ENCODE peak calls at places on chromosomes 3 and 15, in six cellular contexts. H, U, F, T, E and G are unnamed samples.

GRCh38 chr3:98717584-98717983 is 45.6 kb upstream of the ST3GAL6 start:
- DNase-seq in H (no peak), U (no peak), F (no peak), T (no peak), E (no peak), G (no peak)

GRCh38 chr15:82103500-82103899 is 57.7 kb upstream of the MEX3B start:
- DNase-seq in H (no peak), U (no peak), F (no peak), T (no peak), E (no peak), G (no peak)

GRCh38 chr3:107798381-107798780 is 275.6 kb downstream of the BBX start:
- DNase-seq in H (no peak), U (no peak), F (peak), T (no peak), E (no peak), G (no peak)

GRCh38 chr15:101411588-101411987 is 77.9 kb downstream of the PCSK6 start:
- DNase-seq in H (no peak), U (no peak), F (no peak), T (no peak), E (peak), G (no peak)

GRCh38 chr3:152298393-152299242 is 29.9 kb downstream of the MBNL1 start:
- DNase-seq in H (peak), U (peak), F (peak), T (peak), E (no peak), G (no peak)

GRCh38 chr3:53231532-53232511 is 24.0 kb downstream of the TKT start:
- DNase-seq in H (no peak), U (no peak), F (no peak), T (no peak), E (no peak), G (no peak)

GRCh38 chr3:14248849-14249523 is 70.4 kb downstream of the LSM3 start:
- DNase-seq in H (no peak), U (no peak), F (no peak), T (peak), E (no peak), G (no peak)

GRCh38 chr15:65583701-65584100 is 27.2 kb downstream of the INTS14 start:
- DNase-seq in H (no peak), U (no peak), F (peak), T (peak), E (no peak), G (no peak)

GRCh38 chr15:51861557-51862350 is 32.3 kb downstream of the TMOD3 start:
- DNase-seq in H (no peak), U (no peak), F (peak), T (no peak), E (no peak), G (no peak)

GRCh38 chr3:40877651-40878463 is 321.4 kb upstream of the CTNNB1 start:
- DNase-seq in H (no peak), U (no peak), F (peak), T (peak), E (no peak), G (no peak)

DNA sequence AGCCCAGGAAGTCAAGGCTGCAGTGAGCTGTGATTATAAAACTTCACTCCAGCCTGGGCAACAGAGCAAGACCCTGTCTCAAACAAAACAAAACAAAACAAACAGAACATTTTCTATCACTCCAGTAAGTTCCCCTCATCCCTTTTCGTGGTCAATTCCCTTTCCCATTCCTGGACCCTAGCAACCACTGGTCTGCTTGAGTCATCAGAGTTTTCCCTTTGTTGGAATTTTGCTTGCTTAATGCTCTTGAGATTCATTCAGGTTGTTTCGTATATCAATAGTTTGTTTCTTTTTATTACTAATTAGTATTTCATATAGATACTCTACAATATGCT is 373.5 kb downstream of the MFSD1 start:
- DNase-seq in H (no peak), U (no peak), F (no peak), T (no peak), E (no peak), G (no peak)
- TF ChIP-seq JUN in H (no peak), U (no peak), F (no peak), T (no peak), E (no peak), G (no peak)

DNA sequence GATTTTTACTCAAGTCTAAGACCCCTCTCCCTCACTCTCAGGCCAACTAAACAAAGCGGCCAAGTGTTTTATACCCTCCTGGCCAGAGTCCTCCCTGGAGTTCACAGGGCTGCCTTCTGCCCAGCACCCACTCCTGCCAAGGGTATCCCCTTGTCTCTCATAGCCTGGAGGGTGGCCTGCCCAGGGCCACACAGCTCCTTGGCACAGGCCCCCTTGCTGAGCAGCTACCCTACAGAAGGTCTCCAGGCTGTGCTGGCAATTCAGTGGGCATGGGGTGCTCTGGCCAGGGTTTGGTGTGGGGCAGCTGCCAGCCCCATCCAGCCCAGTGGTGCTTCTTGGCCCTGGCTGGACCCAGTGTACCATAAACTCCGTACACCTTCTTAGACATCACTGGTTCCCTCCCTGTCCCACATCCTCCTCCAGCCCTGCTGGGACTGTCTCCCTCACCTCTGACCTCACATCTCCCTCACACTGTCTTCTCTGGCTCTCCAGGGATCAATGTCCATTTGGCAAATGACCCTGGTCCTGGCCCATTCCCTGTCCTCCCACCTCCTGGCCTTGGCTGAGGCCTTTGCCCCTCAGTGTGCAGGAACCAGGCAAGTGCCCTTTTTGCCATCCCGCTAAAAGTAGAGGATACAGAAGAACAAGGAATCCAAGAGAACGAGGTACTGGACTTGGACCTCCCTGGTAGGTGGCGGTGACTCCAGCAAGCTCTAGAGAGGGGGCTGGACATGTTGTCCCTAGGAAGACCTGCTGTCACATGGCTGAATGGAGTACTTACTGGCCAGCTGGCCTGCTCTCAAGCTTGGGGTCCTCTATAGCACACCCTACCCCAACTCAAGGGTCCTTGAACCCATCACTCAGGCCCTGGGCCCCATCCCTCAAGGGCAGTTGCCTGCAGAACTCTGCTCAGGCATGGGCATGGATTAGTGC is 50.0 kb upstream of the TRPM1 start:
- DNase-seq in H (no peak), U (no peak), F (no peak), T (peak), E (no peak), G (no peak)
- TF ChIP-seq JUN in H (no peak), U (no peak), F (no peak), T (no peak), E (no peak), G (no peak)

GRCh38 chr15:78390823-78391222 is 47.2 kb upstream of the IREB2 start:
- DNase-seq in H (no peak), U (no peak), F (no peak), T (no peak), E (no peak), G (no peak)
- TF ChIP-seq JUN in H (no peak), U (no peak), F (no peak), T (no peak), E (no peak), G (no peak)

GRCh38 chr15:92907880-92908279 is 7.8 kb downstream of the CHD2 start:
- DNase-seq in H (peak), U (no peak), F (peak), T (no peak), E (no peak), G (no peak)

GRCh38 chr15:92908369-92909057 is 8.4 kb downstream of the CHD2 start:
- DNase-seq in H (no peak), U (no peak), F (no peak), T (no peak), E (no peak), G (no peak)

GRCh38 chr15:92907229-92907628 is 7.1 kb downstream of the CHD2 start:
- DNase-seq in H (peak), U (no peak), F (peak), T (no peak), E (no peak), G (no peak)

GRCh38 chr15:92909131-92909781 is 9.1 kb downstream of the CHD2 start:
- DNase-seq in H (no peak), U (no peak), F (peak), T (no peak), E (no peak), G (no peak)

GRCh38 chr15:92910451-92910850 is 10.3 kb downstream of the CHD2 start:
- DNase-seq in H (no peak), U (no peak), F (no peak), T (no peak), E (no peak), G (no peak)
- TF ChIP-seq JUN in H (no peak), U (no peak), F (no peak), T (no peak), E (no peak), G (no peak)

DNA sequence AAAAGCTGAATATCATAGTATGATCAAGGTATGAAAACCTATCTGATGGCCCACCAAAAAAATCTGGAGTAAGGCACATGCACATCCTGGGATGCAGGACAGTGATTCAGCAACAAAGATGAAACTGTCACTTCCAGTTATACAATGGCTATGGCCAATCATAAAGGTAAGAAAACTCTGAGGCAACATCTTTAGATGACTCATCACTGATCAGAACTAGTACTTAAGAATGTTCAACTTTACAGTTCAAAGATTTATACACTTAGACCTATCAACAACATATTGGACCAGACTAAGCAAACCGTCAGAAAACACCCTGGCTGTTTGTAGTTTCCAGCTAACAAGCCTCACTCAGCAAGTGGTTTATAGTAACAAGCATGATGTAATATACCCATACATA is 21.3 kb upstream of the PLCH1 start:
- DNase-seq in H (peak), U (no peak), F (no peak), T (no peak), E (no peak), G (no peak)
- TF ChIP-seq JUN in H (no peak), U (no peak), F (peak), T (no peak), E (no peak), G (no peak)

GRCh38 chr3:121436641-121437040 is 109.1 kb downstream of the POLQ start:
- DNase-seq in H (no peak), U (no peak), F (peak), T (no peak), E (no peak), G (no peak)
- TF ChIP-seq JUN in H (no peak), U (no peak), F (no peak), T (no peak), E (no peak), G (no peak)

DNA sequence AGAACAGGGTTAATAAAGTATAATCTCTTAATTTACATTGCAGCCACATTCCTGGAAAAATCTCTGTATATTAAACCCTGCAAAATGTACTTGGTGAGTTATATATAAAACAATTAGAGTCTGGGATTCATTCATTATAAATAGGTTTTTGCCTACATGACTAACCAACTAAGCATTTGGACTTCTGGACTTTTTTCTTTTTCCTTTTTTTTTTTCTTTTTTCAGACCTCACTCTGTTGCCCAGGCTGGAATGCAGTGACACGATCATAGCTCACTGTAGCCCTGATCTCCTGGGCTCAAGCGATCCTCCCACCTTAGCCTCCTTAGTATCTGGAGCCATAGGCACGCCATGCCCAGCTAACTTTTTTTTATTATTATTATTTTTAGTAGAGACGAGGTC is 4.5 kb downstream of the DNAJC13 start:
- DNase-seq in H (peak), U (no peak), F (no peak), T (peak), E (no peak), G (no peak)
- TF ChIP-seq JUN in H (no peak), U (no peak), F (no peak), T (no peak), E (no peak), G (no peak)

GRCh38 chr3:25554376-25554775 is 110.3 kb downstream of the TOP2B start:
- DNase-seq in H (no peak), U (no peak), F (no peak), T (no peak), E (no peak), G (no peak)

GRCh38 chr3:25552251-25552650 is 112.5 kb downstream of the TOP2B start:
- DNase-seq in H (no peak), U (no peak), F (no peak), T (no peak), E (no peak), G (no peak)

GRCh38 chr3:25547103-25547502 is 117.6 kb downstream of the TOP2B start:
- DNase-seq in H (no peak), U (no peak), F (no peak), T (no peak), E (no peak), G (no peak)

GRCh38 chr3:25547928-25548327 is 116.8 kb downstream of the TOP2B start:
- DNase-seq in H (no peak), U (no peak), F (no peak), T (no peak), E (no peak), G (no peak)

GRCh38 chr3:25548836-25549235 is 115.9 kb downstream of the TOP2B start:
- DNase-seq in H (no peak), U (no peak), F (peak), T (no peak), E (no peak), G (no peak)
- TF ChIP-seq JUN in H (no peak), U (no peak), F (no peak), T (no peak), E (no peak), G (no peak)